ENCODE peak calls at places on chromosome 3, in ten cellular contexts. One of them, this sample, is unnamed. For H3K36me3, the result is how much of the 10 kb centered on the place peaks cover.

GRCh38 chr3:148790370-148790769 is 37.2 kb upstream of the CPB1 start:
- DNase-seq in stomach: no peak
- DNase-seq in suprapubic skin: no peak
- DNase-seq in spleen: no peak
- DNase-seq in Panc1: no peak
- DNase-seq in breast epithelium: no peak
- DNase-seq in GM12878: no peak
- DNase-seq in endothelial cell of umbilical vein: no peak
- DNase-seq in prostate gland: no peak
- DNase-seq in SK-N-MC: no peak
- DNase-seq in this sample: no peak

GRCh38 chr3:82163907-82164520 is 402.6 kb upstream of the GBE1 start:
- DNase-seq in endothelial cell of umbilical vein: peak
- DNase-seq in GM12878: no peak
- DNase-seq in breast epithelium: no peak
- DNase-seq in prostate gland: no peak
- DNase-seq in spleen: no peak
- DNase-seq in Panc1: no peak
- DNase-seq in suprapubic skin: no peak
- DNase-seq in SK-N-MC: no peak
- DNase-seq in stomach: no peak
- DNase-seq in this sample: no peak

GRCh38 chr3:129211772-129212171 is 28.1 kb upstream of the CNBP start:
- DNase-seq in Panc1: peak
- DNase-seq in stomach: peak
- DNase-seq in suprapubic skin: peak
- DNase-seq in spleen: peak
- DNase-seq in prostate gland: no peak
- DNase-seq in GM12878: no peak
- DNase-seq in breast epithelium: peak
- DNase-seq in SK-N-MC: no peak
- DNase-seq in endothelial cell of umbilical vein: peak
- DNase-seq in this sample: no peak

GRCh38 chr3:38805765-38806386 is 10.1 kb downstream of the SCN10A start:
- DNase-seq in prostate gland: peak
- DNase-seq in endothelial cell of umbilical vein: peak
- DNase-seq in spleen: no peak
- DNase-seq in SK-N-MC: peak
- DNase-seq in Panc1: no peak
- DNase-seq in GM12878: peak
- DNase-seq in breast epithelium: no peak
- DNase-seq in stomach: no peak
- DNase-seq in suprapubic skin: no peak
- DNase-seq in this sample: no peak

GRCh38 chr3:40924559-40925058 is 274.7 kb upstream of the CTNNB1 start:
- DNase-seq in suprapubic skin: no peak
- DNase-seq in Panc1: no peak
- DNase-seq in endothelial cell of umbilical vein: no peak
- DNase-seq in spleen: no peak
- DNase-seq in breast epithelium: no peak
- DNase-seq in stomach: no peak
- DNase-seq in SK-N-MC: no peak
- DNase-seq in GM12878: no peak
- DNase-seq in prostate gland: no peak
- DNase-seq in this sample: no peak

GRCh38 chr3:196323723-196324122 is 5.7 kb upstream of the DYNLT2B start:
- DNase-seq in Panc1: no peak
- DNase-seq in breast epithelium: no peak
- DNase-seq in endothelial cell of umbilical vein: no peak
- DNase-seq in spleen: no peak
- DNase-seq in prostate gland: no peak
- DNase-seq in stomach: no peak
- DNase-seq in GM12878: no peak
- DNase-seq in SK-N-MC: no peak
- DNase-seq in suprapubic skin: no peak
- DNase-seq in this sample: no peak

GRCh38 chr3:101216710-101217457 is 103.5 kb downstream of the IMPG2 start:
- DNase-seq in suprapubic skin: peak
- DNase-seq in Panc1: no peak
- DNase-seq in prostate gland: no peak
- DNase-seq in endothelial cell of umbilical vein: no peak
- DNase-seq in SK-N-MC: no peak
- DNase-seq in GM12878: no peak
- DNase-seq in stomach: no peak
- DNase-seq in spleen: no peak
- DNase-seq in breast epithelium: no peak
- DNase-seq in this sample: peak

GRCh38 chr3:33808559-33808958 is 10.1 kb downstream of the PDCD6IP start:
- DNase-seq in GM12878: no peak
- DNase-seq in prostate gland: no peak
- DNase-seq in SK-N-MC: no peak
- DNase-seq in suprapubic skin: no peak
- DNase-seq in stomach: no peak
- DNase-seq in endothelial cell of umbilical vein: no peak
- DNase-seq in Panc1: no peak
- DNase-seq in breast epithelium: no peak
- DNase-seq in spleen: no peak
- DNase-seq in this sample: no peak

GRCh38 chr3:186940965-186941364 is 10.6 kb downstream of the ST6GAL1 start:
- DNase-seq in spleen: no peak
- DNase-seq in breast epithelium: no peak
- DNase-seq in Panc1: no peak
- DNase-seq in suprapubic skin: no peak
- DNase-seq in GM12878: no peak
- DNase-seq in SK-N-MC: no peak
- DNase-seq in endothelial cell of umbilical vein: peak
- DNase-seq in prostate gland: peak
- DNase-seq in stomach: no peak
- DNase-seq in this sample: no peak

GRCh38 chr3:31384117-31384516 is 148.6 kb upstream of the STT3B start:
- DNase-seq in GM12878: no peak
- DNase-seq in SK-N-MC: no peak
- DNase-seq in suprapubic skin: no peak
- DNase-seq in stomach: no peak
- DNase-seq in Panc1: no peak
- DNase-seq in prostate gland: no peak
- DNase-seq in spleen: no peak
- DNase-seq in breast epithelium: no peak
- DNase-seq in endothelial cell of umbilical vein: peak
- DNase-seq in this sample: no peak

GRCh38 chr3:185900228-185900627 is 37.6 kb downstream of the TRA2B start:
- DNase-seq in endothelial cell of umbilical vein: peak
- DNase-seq in spleen: no peak
- DNase-seq in GM12878: no peak
- DNase-seq in suprapubic skin: no peak
- DNase-seq in stomach: no peak
- DNase-seq in SK-N-MC: no peak
- DNase-seq in breast epithelium: peak
- DNase-seq in prostate gland: no peak
- DNase-seq in Panc1: peak
- DNase-seq in this sample: no peak

GRCh38 chr3:19945405-19946290 is 1.2 kb upstream of the RAB5A start:
- DNase-seq in SK-N-MC: no peak
- DNase-seq in endothelial cell of umbilical vein: no peak
- DNase-seq in prostate gland: no peak
- DNase-seq in spleen: peak
- DNase-seq in breast epithelium: no peak
- DNase-seq in suprapubic skin: no peak
- DNase-seq in GM12878: no peak
- DNase-seq in stomach: no peak
- DNase-seq in Panc1: no peak
- DNase-seq in this sample: no peak

GRCh38 chr3:177589921-177590336 is 392.6 kb upstream of the TBL1XR1 start:
- DNase-seq in prostate gland: no peak
- DNase-seq in SK-N-MC: no peak
- DNase-seq in endothelial cell of umbilical vein: peak
- DNase-seq in stomach: no peak
- DNase-seq in GM12878: no peak
- DNase-seq in breast epithelium: no peak
- DNase-seq in suprapubic skin: no peak
- DNase-seq in spleen: no peak
- DNase-seq in Panc1: peak
- DNase-seq in this sample: no peak

GRCh38 chr3:147393261-147393964 is 12.9 kb downstream of the ZIC4 start:
- DNase-seq in prostate gland: no peak
- DNase-seq in spleen: peak
- DNase-seq in stomach: no peak
- DNase-seq in endothelial cell of umbilical vein: no peak
- DNase-seq in SK-N-MC: no peak
- DNase-seq in breast epithelium: no peak
- DNase-seq in GM12878: no peak
- DNase-seq in Panc1: no peak
- DNase-seq in suprapubic skin: no peak
- DNase-seq in this sample: no peak

GRCh38 chr3:134449951-134450350 is 35.8 kb downstream of the ANAPC13 start:
- DNase-seq in SK-N-MC: no peak
- DNase-seq in spleen: no peak
- DNase-seq in Panc1: no peak
- DNase-seq in breast epithelium: no peak
- DNase-seq in GM12878: no peak
- DNase-seq in stomach: no peak
- DNase-seq in endothelial cell of umbilical vein: peak
- DNase-seq in prostate gland: no peak
- DNase-seq in suprapubic skin: no peak
- DNase-seq in this sample: no peak

GRCh38 chr3:51994530-51994929 is 1.2 kb downstream of the RPL29 start:
- DNase-seq in Panc1: no peak
- DNase-seq in SK-N-MC: no peak
- DNase-seq in spleen: no peak
- DNase-seq in GM12878: no peak
- DNase-seq in endothelial cell of umbilical vein: no peak
- DNase-seq in suprapubic skin: no peak
- DNase-seq in prostate gland: no peak
- DNase-seq in stomach: no peak
- DNase-seq in breast epithelium: no peak
- DNase-seq in this sample: no peak
- TF ChIP-seq POLR2AphosphoS5 in Panc1: no peak
- TF ChIP-seq POLR2AphosphoS5 in SK-N-MC: no peak
- TF ChIP-seq POLR2AphosphoS5 in spleen: no peak
- TF ChIP-seq POLR2AphosphoS5 in GM12878: no peak
- TF ChIP-seq POLR2AphosphoS5 in endothelial cell of umbilical vein: no peak
- TF ChIP-seq POLR2AphosphoS5 in suprapubic skin: no peak
- TF ChIP-seq POLR2AphosphoS5 in prostate gland: no peak
- TF ChIP-seq POLR2AphosphoS5 in stomach: no peak
- TF ChIP-seq POLR2AphosphoS5 in breast epithelium: no peak
- TF ChIP-seq POLR2AphosphoS5 in this sample: no peak

GRCh38 chr3:36989000-36989399 is 3.9 kb downstream of the EPM2AIP1 start:
- DNase-seq in suprapubic skin: no peak
- DNase-seq in endothelial cell of umbilical vein: no peak
- DNase-seq in spleen: no peak
- DNase-seq in prostate gland: no peak
- DNase-seq in breast epithelium: no peak
- DNase-seq in stomach: no peak
- DNase-seq in Panc1: no peak
- DNase-seq in GM12878: no peak
- DNase-seq in SK-N-MC: no peak
- DNase-seq in this sample: no peak
- H3K36me3 ChIP-seq in suprapubic skin: under half
- H3K36me3 ChIP-seq in endothelial cell of umbilical vein: under half
- H3K36me3 ChIP-seq in spleen: under half
- H3K36me3 ChIP-seq in prostate gland: under half
- H3K36me3 ChIP-seq in breast epithelium: under half
- H3K36me3 ChIP-seq in stomach: under half
- H3K36me3 ChIP-seq in Panc1: under half
- H3K36me3 ChIP-seq in GM12878: under half
- H3K36me3 ChIP-seq in SK-N-MC: under half
- H3K36me3 ChIP-seq in this sample: under half

GRCh38 chr3:12611117-12611516 is 52.8 kb downstream of the RAF1 start:
- DNase-seq in breast epithelium: no peak
- DNase-seq in GM12878: no peak
- DNase-seq in suprapubic skin: no peak
- DNase-seq in endothelial cell of umbilical vein: no peak
- DNase-seq in prostate gland: no peak
- DNase-seq in Panc1: no peak
- DNase-seq in stomach: no peak
- DNase-seq in SK-N-MC: no peak
- DNase-seq in spleen: no peak
- DNase-seq in this sample: no peak

GRCh38 chr3:12612514-12613226 is 51.2 kb downstream of the RAF1 start:
- DNase-seq in SK-N-MC: no peak
- DNase-seq in Panc1: no peak
- DNase-seq in spleen: no peak
- DNase-seq in endothelial cell of umbilical vein: no peak
- DNase-seq in prostate gland: no peak
- DNase-seq in breast epithelium: no peak
- DNase-seq in GM12878: no peak
- DNase-seq in suprapubic skin: no peak
- DNase-seq in stomach: no peak
- DNase-seq in this sample: no peak

GRCh38 chr3:12615263-12615662 is 48.7 kb downstream of the RAF1 start:
- DNase-seq in endothelial cell of umbilical vein: no peak
- DNase-seq in GM12878: no peak
- DNase-seq in suprapubic skin: no peak
- DNase-seq in stomach: no peak
- DNase-seq in prostate gland: no peak
- DNase-seq in SK-N-MC: no peak
- DNase-seq in spleen: no peak
- DNase-seq in Panc1: no peak
- DNase-seq in breast epithelium: no peak
- DNase-seq in this sample: no peak

GRCh38 chr3:12608368-12608767 is 51.5 kb downstream of the MKRN2 start:
- DNase-seq in spleen: no peak
- DNase-seq in prostate gland: no peak
- DNase-seq in Panc1: no peak
- DNase-seq in suprapubic skin: no peak
- DNase-seq in endothelial cell of umbilical vein: no peak
- DNase-seq in stomach: no peak
- DNase-seq in SK-N-MC: no peak
- DNase-seq in breast epithelium: no peak
- DNase-seq in GM12878: no peak
- DNase-seq in this sample: no peak

GRCh38 chr3:12613250-12613649 is 50.7 kb downstream of the RAF1 start:
- DNase-seq in spleen: no peak
- DNase-seq in stomach: no peak
- DNase-seq in breast epithelium: no peak
- DNase-seq in GM12878: no peak
- DNase-seq in SK-N-MC: no peak
- DNase-seq in endothelial cell of umbilical vein: no peak
- DNase-seq in Panc1: no peak
- DNase-seq in prostate gland: no peak
- DNase-seq in suprapubic skin: no peak
- DNase-seq in this sample: no peak
- H3K27ac ChIP-seq in spleen: no peak
- H3K27ac ChIP-seq in stomach: no peak
- H3K27ac ChIP-seq in breast epithelium: no peak
- H3K27ac ChIP-seq in GM12878: no peak
- H3K27ac ChIP-seq in SK-N-MC: no peak
- H3K27ac ChIP-seq in endothelial cell of umbilical vein: no peak
- H3K27ac ChIP-seq in Panc1: no peak
- H3K27ac ChIP-seq in prostate gland: no peak
- H3K27ac ChIP-seq in suprapubic skin: no peak
- H3K27ac ChIP-seq in this sample: no peak

DNA sequence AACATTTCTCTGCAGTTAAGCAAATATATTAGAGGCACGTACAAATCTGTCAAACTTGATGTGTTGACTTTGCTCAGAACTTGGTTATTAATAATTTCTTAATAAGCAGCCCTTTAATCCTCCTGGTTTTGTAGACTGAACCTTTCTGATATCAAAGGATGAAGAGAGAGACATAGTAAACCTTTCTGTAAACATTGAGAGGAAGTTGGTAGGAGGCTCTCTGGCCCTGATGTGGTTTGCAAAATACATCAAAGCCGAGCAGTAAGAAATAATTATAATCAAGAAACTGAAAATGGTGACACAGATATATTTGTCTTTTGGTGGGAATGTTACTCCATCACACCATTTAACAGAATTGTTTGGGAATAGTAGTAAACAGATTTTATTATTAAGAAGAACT is 111.9 kb downstream of the OXSM start:
- DNase-seq in SK-N-MC: no peak
- DNase-seq in breast epithelium: no peak
- DNase-seq in stomach: no peak
- DNase-seq in prostate gland: no peak
- DNase-seq in spleen: no peak
- DNase-seq in endothelial cell of umbilical vein: no peak
- DNase-seq in suprapubic skin: no peak
- DNase-seq in GM12878: no peak
- DNase-seq in Panc1: no peak
- DNase-seq in this sample: no peak
- TF ChIP-seq POLR2AphosphoS5 in SK-N-MC: no peak
- TF ChIP-seq POLR2AphosphoS5 in breast epithelium: no peak
- TF ChIP-seq POLR2AphosphoS5 in stomach: no peak
- TF ChIP-seq POLR2AphosphoS5 in prostate gland: no peak
- TF ChIP-seq POLR2AphosphoS5 in spleen: no peak
- TF ChIP-seq POLR2AphosphoS5 in endothelial cell of umbilical vein: no peak
- TF ChIP-seq POLR2AphosphoS5 in suprapubic skin: no peak
- TF ChIP-seq POLR2AphosphoS5 in GM12878: no peak
- TF ChIP-seq POLR2AphosphoS5 in Panc1: no peak
- TF ChIP-seq POLR2AphosphoS5 in this sample: no peak

This sample was measured in vagina.